ENCODE peak calls at places on chromosomes 12 and 14, in eight cellular contexts. S, B, N, A, M, U, Q and T are unnamed samples.

GRCh38 chr12:2796187-2796663 is 1.5 kb downstream of the FKBP4 start:
- DNase-seq in A (no peak), U (peak; percentile 25), S (no peak), Q (no peak), N (no peak), M (no peak), B (no peak), T (no peak)

GRCh38 chr14:77641534-77642341 is 25.3 kb upstream of the SPTLC2 start:
- DNase-seq in U (no peak), Q (peak; percentile 76), N (peak; percentile 83), M (peak; percentile 35), B (no peak), S (no peak), A (peak; percentile 64), T (no peak)

GRCh38 chr14:95500772-95501401 is 15.6 kb downstream of the SYNE3 start:
- DNase-seq in A (no peak), U (peak; percentile 25), M (no peak), B (no peak), Q (peak; percentile 87), S (peak; percentile 64), N (no peak), T (no peak)

GRCh38 chr14:62077676-62078261 is 315.5 kb downstream of the SNAPC1 start:
- DNase-seq in M (peak; percentile 77), Q (no peak), N (no peak), B (peak; percentile 68), S (no peak), U (no peak), A (no peak), T (no peak)

GRCh38 chr12:32217354-32218310 is 111.0 kb downstream of the BICD1 start:
- DNase-seq in N (no peak), U (peak; percentile 98), S (peak; percentile 79), B (no peak), M (no peak), A (no peak), Q (peak; percentile 72), T (no peak)

GRCh38 chr14:71452987-71453386 is 479.2 kb upstream of the RGS6 start:
- DNase-seq in Q (peak; percentile 50), S (no peak), N (no peak), B (no peak), A (no peak), U (no peak), M (no peak), T (no peak)

GRCh38 chr12:92615703-92616102 is 87.1 kb upstream of the PLEKHG7 start:
- DNase-seq in B (no peak), Q (no peak), S (no peak), A (no peak), U (no peak), M (no peak), N (no peak), T (no peak)

GRCh38 chr14:84409435-84409834 is 1120.5 kb upstream of the FLRT2 start:
- DNase-seq in N (no peak), S (no peak), A (no peak), U (no peak), M (no peak), B (no peak), Q (no peak), T (no peak)

GRCh38 chr12:116808113-116808786 is 70.1 kb downstream of the RNFT2 start:
- DNase-seq in M (no peak), N (no peak), S (no peak), B (no peak), U (no peak), A (no peak), Q (no peak), T (no peak)

GRCh38 chr14:23621204-23621931 is 14.8 kb upstream of the DHRS2 start:
- DNase-seq in S (no peak), B (no peak), Q (no peak), U (no peak), N (no peak), M (no peak), A (no peak), T (no peak)

GRCh38 chr12:100793182-100793581 is 1.4 kb upstream of the ANO4 start:
- DNase-seq in S (peak; percentile 33), M (no peak), N (no peak), Q (peak; percentile 17), U (peak; percentile 10), B (no peak), A (no peak), T (no peak)

GRCh38 chr14:49950275-49951250 is 57.7 kb downstream of the ARF6 start:
- DNase-seq in A (no peak), S (peak; percentile 38), Q (no peak), U (no peak), N (peak; percentile 83), B (no peak), M (no peak), T (no peak)

GRCh38 chr14:93343266-93343665 is 3.7 kb upstream of the COX8C start:
- DNase-seq in N (no peak), A (no peak), U (no peak), Q (no peak), M (no peak), B (no peak), S (no peak), T (no peak)

GRCh38 chr12:48183091-48183875 is at the start of gene CCDC184:
- DNase-seq in A (peak; percentile 48), B (peak; percentile 64), U (peak; percentile 80), S (peak; percentile 41), N (peak; percentile 79), M (no peak), Q (peak; percentile 76), T (peak; percentile 82)

GRCh38 chr12:96401061-96401871 is 1.0 kb upstream of the CDK17 start:
- DNase-seq in S (peak; percentile 79), Q (peak; percentile 89), U (peak; percentile 94), B (no peak), A (no peak), N (no peak), M (no peak), T (no peak)